ENCODE peak calls at places on chromosomes 13 and 19, in eight cellular contexts. D, F, R, Y, B, K, V and A are unnamed samples.
A peak's percentile ranks its signal among the peaks of the same experiment; 100 is the strongest.

GRCh38 chr19:1862424-1863307 is 713 bp downstream of the KLF16 start:
- DNase-seq in V (peak; percentile 53), D (peak; percentile 50), K (peak; percentile 51), R (no peak), Y (peak; percentile 51), B (no peak), F (peak; percentile 71), A (no peak)

GRCh38 chr19:30669329-30670010 is 297.3 kb downstream of the ZNF536 start:
- DNase-seq in D (peak; percentile 30), B (peak; percentile 65), K (peak; percentile 82), Y (no peak), V (peak; percentile 63), R (no peak), F (peak; percentile 74), A (peak; percentile 67)

GRCh38 chr19:29467824-29468401 is 57.9 kb upstream of the VSTM2B start:
- DNase-seq in R (no peak), D (no peak), K (peak; percentile 52), Y (no peak), V (peak; percentile 40), F (no peak), B (peak; percentile 40), A (peak; percentile 60)

GRCh38 chr19:52398091-52398461 is 427 bp downstream of the ZNF528 start:
- DNase-seq in K (peak; percentile 22), Y (no peak), D (no peak), V (no peak), F (no peak), R (no peak), B (no peak), A (no peak)

GRCh38 chr13:67568205-67568604 is 338.1 kb upstream of the PCDH9 start:
- DNase-seq in D (no peak), K (no peak), V (no peak), B (no peak), R (no peak), Y (no peak), F (no peak), A (no peak)

GRCh38 chr13:93235258-93236015 is 8.8 kb downstream of the GPC6 start:
- DNase-seq in R (no peak), D (no peak), B (no peak), K (peak; percentile 99), Y (no peak), V (no peak), F (no peak), A (no peak)

GRCh38 chr19:11693505-11694499 is 44.9 kb downstream of the ZNF823 start:
- DNase-seq in V (peak; percentile 11), K (peak; percentile 95), R (no peak), F (peak; percentile 17), D (no peak), B (peak; percentile 43), Y (no peak), A (peak; percentile 58)

GRCh38 chr13:74062933-74063332 is 71.3 kb downstream of the KLF12 start:
- DNase-seq in V (no peak), Y (no peak), F (peak; percentile 19), B (no peak), K (no peak), D (no peak), R (no peak), A (no peak)

GRCh38 chr19:19461671-19462622 is 53.4 kb downstream of the TSSK6 start:
- DNase-seq in F (peak; percentile 68), K (peak; percentile 97), R (peak; percentile 45), D (peak; percentile 29), V (peak; percentile 9), Y (peak; percentile 73), B (no peak), A (no peak)

GRCh38 chr13:26880741-26881140 is 120.2 kb upstream of the GPR12 start:
- DNase-seq in K (no peak), V (no peak), B (no peak), R (no peak), D (no peak), F (no peak), Y (no peak), A (no peak)

GRCh38 chr19:18060472-18060871 is 26.3 kb downstream of the IL12RB1 start:
- DNase-seq in Y (no peak), D (no peak), F (no peak), V (no peak), K (peak; percentile 91), R (no peak), B (peak; percentile 5), A (no peak)

GRCh38 chr19:10603873-10604459 is 16.9 kb upstream of the AP1M2 start:
- DNase-seq in B (no peak), V (no peak), F (no peak), Y (no peak), R (no peak), K (no peak), D (peak; percentile 27), A (no peak)

GRCh38 chr13:35349673-35350278 is 126.7 kb downstream of the MAB21L1 start:
- DNase-seq in B (no peak), Y (no peak), V (no peak), F (peak; percentile 12), R (no peak), K (no peak), D (no peak), A (peak; percentile 98)

GRCh38 chr19:44882063-44882462 is 9.0 kb upstream of the TOMM40 start:
- DNase-seq in K (no peak), V (no peak), R (no peak), D (no peak), Y (no peak), B (no peak), F (no peak), A (no peak)

GRCh38 chr19:3193256-3194062 is 7.7 kb downstream of the NCLN start:
- DNase-seq in R (no peak), B (no peak), Y (no peak), K (no peak), F (no peak), D (no peak), V (no peak), A (no peak)

GRCh38 chr13:113904411-113904810 is 40.5 kb upstream of the GAS6 start:
- DNase-seq in R (no peak), D (no peak), F (peak; percentile 69), B (no peak), Y (peak; percentile 25), V (peak; percentile 28), K (peak; percentile 28), A (peak; percentile 66)

GRCh38 chr13:110244926-110245325 is 62.0 kb downstream of the COL4A1 start:
- DNase-seq in R (no peak), V (no peak), D (no peak), F (no peak), K (no peak), B (no peak), Y (no peak), A (no peak)

GRCh38 chr13:77360032-77360431 is 33.1 kb upstream of the MYCBP2 start:
- DNase-seq in R (no peak), B (no peak), D (no peak), V (no peak), K (no peak), F (no peak), Y (no peak), A (no peak)

GRCh38 chr13:95833713-95834112 is 156.8 kb downstream of the DNAJC3 start:
- DNase-seq in F (no peak), D (no peak), V (no peak), R (no peak), B (no peak), K (peak; percentile 27), Y (no peak), A (peak; percentile 96)

GRCh38 chr13:42384265-42384664 is 112.3 kb downstream of the AKAP11 start:
- DNase-seq in B (no peak), F (no peak), R (no peak), V (no peak), K (no peak), D (no peak), Y (no peak), A (no peak)

GRCh38 chr13:112106467-112107141 is 39.7 kb downstream of the SOX1 start:
- DNase-seq in K (no peak), F (no peak), V (no peak), Y (no peak), D (no peak), R (no peak), B (no peak), A (no peak)

GRCh38 chr13:23794267-23795161 is 94.7 kb downstream of the MIPEP start:
- DNase-seq in B (no peak), F (no peak), D (no peak), V (no peak), K (no peak), R (no peak), Y (no peak), A (no peak)

GRCh38 chr19:15779756-15780476 is 7.5 kb upstream of the OR10H5 start:
- DNase-seq in F (peak; percentile 63), B (no peak), D (no peak), V (peak; percentile 31), R (no peak), Y (peak; percentile 66), K (no peak), A (no peak)

GRCh38 chr13:97364031-97364430 is 69.9 kb upstream of the RAP2A start:
- DNase-seq in B (no peak), F (no peak), Y (no peak), R (no peak), D (no peak), V (no peak), K (no peak), A (no peak)

GRCh38 chr13:35818577-35819165 is 312.5 kb downstream of the DCLK1 start:
- DNase-seq in R (no peak), Y (no peak), D (no peak), V (no peak), B (peak; percentile 33), F (peak; percentile 5), K (peak; percentile 86), A (peak; percentile 65)

GRCh38 chr13:73902296-73902695 is 231.9 kb downstream of the KLF12 start:
- DNase-seq in Y (no peak), R (no peak), B (no peak), K (peak; percentile 57), V (no peak), D (no peak), F (no peak), A (no peak)

GRCh38 chr19:44796701-44797115 is 12.2 kb upstream of the BCAM start:
- DNase-seq in K (no peak), V (no peak), B (no peak), F (no peak), R (no peak), Y (peak; percentile 59), D (no peak), A (no peak)

GRCh38 chr13:60363288-60363687 is 33.7 kb upstream of the TDRD3 start:
- DNase-seq in F (no peak), V (no peak), R (no peak), Y (no peak), K (no peak), D (no peak), B (no peak), A (no peak)

GRCh38 chr19:3610745-3611717 is 4.4 kb upstream of the TBXA2R start:
- DNase-seq in B (no peak), F (no peak), Y (peak; percentile 13), R (no peak), K (no peak), D (no peak), V (no peak), A (no peak)

GRCh38 chr13:41407380-41407779 is 50.0 kb upstream of the RGCC start:
- DNase-seq in F (no peak), V (no peak), B (no peak), Y (no peak), R (no peak), D (no peak), K (no peak), A (peak; percentile 15)

GRCh38 chr13:44364601-44365000 is 9.0 kb upstream of the SERP2 start:
- DNase-seq in F (no peak), Y (no peak), D (no peak), K (no peak), B (no peak), R (no peak), V (peak; percentile 21), A (no peak)

GRCh38 chr13:35714588-35714987 is 238.1 kb upstream of the MAB21L1 start:
- DNase-seq in V (no peak), R (no peak), B (no peak), F (no peak), Y (no peak), K (peak; percentile 72), D (no peak), A (peak; percentile 27)

GRCh38 chr19:15124572-15125231 is 17.5 kb downstream of the SYDE1 start:
- DNase-seq in R (no peak), D (no peak), Y (no peak), F (peak; percentile 76), B (no peak), K (peak; percentile 76), V (peak; percentile 6), A (no peak)

GRCh38 chr19:33727331-33728028 is 69.2 kb upstream of the KCTD15 start:
- DNase-seq in D (no peak), B (no peak), Y (no peak), F (no peak), V (no peak), R (no peak), K (no peak), A (no peak)